ENCODE peak calls at places on chromosomes 5 and 9, in ten cellular contexts. V is epithelial cell of esophagus; D is cardiac fibroblast; B is activated gamma-delta T cell treated with anti-CD3 and anti-CD28 coated beads, Interleukin-2, amount 50 U/mL, for 16 hours; Q is memory B cell; A is AG08395; N is iris pigment epithelial cell; P is SK-N-SH; Y is CD4-positive, alpha-beta T cell; S is SW480. O is an unnamed sample.

GRCh38 chr5:62212648-62213047 is 93.4 kb upstream of the KIF2A start:
- DNase-seq in N (no peak), V (no peak), B (no peak), Q (no peak), P (peak; percentile 8), A (no peak), Y (no peak), D (no peak), S (no peak), O (no peak)

GRCh38 chr5:32942225-32942989 is 231.3 kb downstream of the NPR3 start:
- DNase-seq in N (peak; percentile 28), Y (no peak), S (peak; percentile 9), P (peak; percentile 10), A (no peak), Q (no peak), B (no peak), V (peak; percentile 55), D (peak; percentile 15), O (peak; percentile 11)

GRCh38 chr5:90645024-90645610 is 86.5 kb downstream of the ADGRV1 start:
- DNase-seq in N (peak; percentile 4), Y (no peak), A (no peak), B (no peak), Q (no peak), D (no peak), P (no peak), V (no peak), S (peak; percentile 4), O (peak; percentile 47)

GRCh38 chr5:127988149-127988755 is 95.3 kb upstream of the SLC12A2 start:
- DNase-seq in A (peak; percentile 69), N (peak; percentile 96), P (no peak), D (peak; percentile 92), B (no peak), Y (no peak), Q (no peak), V (peak; percentile 89), S (peak; percentile 36), O (peak; percentile 89)

GRCh38 chr5:97194366-97194765 is 11.3 kb upstream of the RIOK2 start:
- DNase-seq in Q (no peak), P (no peak), V (no peak), N (no peak), Y (no peak), D (no peak), S (no peak), B (no peak), A (no peak), O (no peak)

GRCh38 chr5:111697215-111697614 is 59.8 kb downstream of the NREP start:
- DNase-seq in V (peak; percentile 68), A (no peak), Y (no peak), B (no peak), P (no peak), N (peak; percentile 19), S (no peak), D (peak; percentile 37), Q (no peak), O (peak; percentile 45)

GRCh38 chr9:77455312-77455927 is 192.7 kb downstream of the GNA14 start:
- DNase-seq in D (no peak), S (peak; percentile 20), B (no peak), Y (peak; percentile 14), N (peak; percentile 39), P (no peak), Q (no peak), V (peak; percentile 54), A (no peak), O (no peak)

GRCh38 chr9:110555971-110556370 is 23.6 kb downstream of the SVEP1 start:
- DNase-seq in Q (no peak), Y (no peak), B (no peak), A (peak; percentile 82), D (peak; percentile 97), N (peak; percentile 98), V (peak; percentile 76), P (no peak), S (no peak), O (peak; percentile 94)

GRCh38 chr5:52657231-52657645 is 130.5 kb upstream of the ITGA1 start:
- DNase-seq in S (peak; percentile 63), B (no peak), P (peak; percentile 12), V (peak; percentile 62), Q (no peak), Y (no peak), A (peak; percentile 49), N (peak; percentile 55), D (peak; percentile 69), O (peak; percentile 73)

GRCh38 chr5:129852747-129853352 is 51.4 kb upstream of the CHSY3 start:
- DNase-seq in N (peak; percentile 67), P (peak; percentile 46), Y (peak; percentile 38), D (peak; percentile 79), Q (peak; percentile 59), S (peak; percentile 70), A (peak; percentile 73), B (peak; percentile 38), V (peak; percentile 77), O (peak; percentile 67)

GRCh38 chr9:14343236-14343947 is 29.5 kb upstream of the NFIB start:
- DNase-seq in D (no peak), Y (no peak), A (no peak), Q (no peak), S (no peak), P (peak; percentile 16), V (no peak), N (no peak), B (no peak), O (no peak)

GRCh38 chr5:111703662-111704061 is 53.3 kb downstream of the NREP start:
- DNase-seq in Y (no peak), D (no peak), S (no peak), A (no peak), B (no peak), Q (no peak), V (no peak), N (no peak), P (no peak), O (no peak)

O was measured in fibroblast of lung.